ENCODE peak calls at places on chromosomes 12 and 14, in ten cellular contexts. Z is IMR-90, O is ovary, T is fibroblast of mammary gland, W is mammary epithelial cell, B is tibial artery, G is testis, R is right lobe of liver, H is left ventricle myocardium inferior, X is kidney epithelial cell. M is an unnamed sample.

GRCh38 chr14:102708494-102708893 is 68.8 kb upstream of the TRAF3 start:
- DNase-seq in Z (no peak), O (no peak), T (no peak), W (no peak), B (no peak), G (no peak), R (no peak), H (no peak), X (no peak), M (no peak)

GRCh38 chr12:48923117-48923516 is 2.2 kb downstream of the FKBP11 start:
- DNase-seq in Z (no peak), O (no peak), T (no peak), W (no peak), B (no peak), G (no peak), R (no peak), H (no peak), X (no peak), M (no peak)

GRCh38 chr14:90739318-90740077 is 76.7 kb downstream of the TTC7B start:
- DNase-seq in Z (peak), O (no peak), T (no peak), W (no peak), B (no peak), G (no peak), R (no peak), H (no peak), X (no peak), M (peak)

GRCh38 chr12:108565976-108566375 is 3.6 kb downstream of the ISCU start:
- DNase-seq in Z (peak), O (peak), T (peak), W (peak), B (peak), G (peak), R (peak), H (peak), X (peak), M (peak)

GRCh38 chr12:1635656-1636055 is 6.6 kb downstream of the WNT5B start:
- DNase-seq in Z (no peak), O (no peak), T (no peak), W (no peak), B (no peak), G (no peak), R (no peak), H (no peak), X (no peak), M (no peak)

GRCh38 chr12:6465467-6466183 is 4.9 kb downstream of the VAMP1 start:
- DNase-seq in Z (peak), O (peak), T (peak), W (peak), B (no peak), G (peak), R (no peak), H (no peak), X (no peak), M (peak)

GRCh38 chr12:70060634-70061033 is 182.6 kb upstream of the CNOT2 start:
- DNase-seq in Z (no peak), O (no peak), T (no peak), W (no peak), B (no peak), G (no peak), R (no peak), H (no peak), X (no peak), M (no peak)

GRCh38 chr12:18799561-18799960 is 61.6 kb downstream of the CAPZA3 start:
- DNase-seq in Z (peak), O (no peak), T (peak), W (peak), B (no peak), G (no peak), R (no peak), H (no peak), X (no peak), M (peak)

GRCh38 chr12:105803292-105803691 is 335.5 kb downstream of the NUAK1 start:
- DNase-seq in Z (no peak), O (no peak), T (no peak), W (peak), B (no peak), G (no peak), R (no peak), H (no peak), X (no peak), M (no peak)

GRCh38 chr12:51695241-51696010 is 104.4 kb downstream of the SCN8A start:
- DNase-seq in Z (peak), O (no peak), T (peak), W (no peak), B (no peak), G (no peak), R (no peak), H (no peak), X (no peak), M (peak)

GRCh38 chr12:39619660-39620433 is at the start of gene ABCD2:
- DNase-seq in Z (peak), O (peak), T (peak), W (peak), B (peak), G (peak), R (peak), H (peak), X (peak), M (peak)

GRCh38 chr12:81147286-81147919 is 69.5 kb downstream of the ACSS3 start:
- DNase-seq in Z (no peak), O (no peak), T (no peak), W (no peak), B (no peak), G (no peak), R (no peak), H (no peak), X (no peak), M (no peak)

GRCh38 chr12:68831272-68831671 is 23.3 kb downstream of the MDM2 start:
- DNase-seq in Z (no peak), O (no peak), T (no peak), W (no peak), B (no peak), G (no peak), R (no peak), H (no peak), X (no peak), M (no peak)

GRCh38 chr12:90855534-90855933 is 99.4 kb downstream of the CCER1 start:
- DNase-seq in Z (no peak), O (no peak), T (no peak), W (no peak), B (no peak), G (no peak), R (no peak), H (no peak), X (no peak), M (no peak)

GRCh38 chr12:109988903-109989302 is 7.3 kb downstream of the GIT2 start:
- DNase-seq in Z (no peak), O (no peak), T (no peak), W (no peak), B (no peak), G (no peak), R (no peak), H (no peak), X (no peak), M (no peak)

GRCh38 chr12:105433804-105434203 is 103.3 kb downstream of the C12orf75 start:
- DNase-seq in Z (peak), O (no peak), T (peak), W (peak), B (no peak), G (no peak), R (no peak), H (no peak), X (no peak), M (peak)

DNA sequence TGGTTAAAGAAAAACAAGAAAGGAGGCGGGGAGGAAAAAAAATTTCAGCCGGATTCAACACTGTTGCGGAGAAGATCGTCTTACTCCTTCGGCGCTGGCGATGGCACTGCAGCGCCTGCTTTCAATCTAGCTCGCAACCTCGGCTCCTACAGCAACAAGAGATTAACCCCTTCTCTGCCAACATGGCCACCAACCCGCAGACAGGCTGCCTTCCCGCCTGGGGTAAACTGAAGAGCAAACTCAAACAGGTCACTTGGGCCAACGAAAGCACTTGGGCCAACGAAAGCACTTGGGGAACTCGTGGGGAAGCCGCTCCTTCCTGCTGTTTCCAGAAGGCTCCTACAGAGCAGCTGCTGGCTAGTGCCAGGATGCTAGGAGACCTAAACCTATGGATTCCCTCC is 73.7 kb downstream of the CIT start:
- DNase-seq in Z (peak), O (no peak), T (peak), W (no peak), B (no peak), G (peak), R (no peak), H (no peak), X (no peak), M (peak)
- TF ChIP-seq CTCF in Z (no peak), O (no peak), T (no peak), W (no peak), B (no peak), G (no peak), R (no peak), H (no peak), X (no peak), M (no peak)

DNA sequence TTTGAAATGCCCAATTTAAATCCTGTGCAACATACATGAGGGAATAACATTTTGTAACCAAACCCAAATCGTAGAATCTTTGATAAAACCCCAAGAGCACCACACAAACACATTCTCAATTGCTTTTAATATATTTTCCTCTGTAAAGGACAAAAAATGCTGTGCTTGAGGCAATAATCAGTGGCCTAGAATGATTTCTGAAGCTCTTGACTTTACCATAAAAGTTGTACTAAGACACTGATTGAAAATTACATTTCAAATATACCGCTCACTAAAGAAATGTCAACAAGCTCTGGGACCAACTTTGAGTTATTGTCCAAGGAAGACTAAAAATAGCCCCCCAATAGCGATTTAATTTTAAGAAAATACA is 1.5 kb downstream of the EML5 start:
- DNase-seq in Z (no peak), O (no peak), T (no peak), W (no peak), B (no peak), G (no peak), R (no peak), H (no peak), X (no peak), M (no peak)
- H3K4me3 ChIP-seq in Z (peak), O (peak), T (no peak), W (no peak), B (no peak), G (peak), R (no peak), H (no peak), X (no peak), M (no peak)

GRCh38 chr14:89537911-89538310 is 120.9 kb upstream of the FOXN3 start:
- DNase-seq in Z (no peak), O (no peak), T (no peak), W (no peak), B (no peak), G (no peak), R (no peak), H (no peak), X (no peak), M (no peak)
- TF ChIP-seq CTCF in Z (no peak), O (no peak), T (no peak), W (no peak), B (no peak), G (no peak), R (no peak), H (no peak), X (no peak), M (no peak)

GRCh38 chr12:9255837-9256236 is 47.6 kb upstream of the PZP start:
- DNase-seq in Z (no peak), O (no peak), T (no peak), W (no peak), B (no peak), G (no peak), R (no peak), H (no peak), X (no peak), M (no peak)

GRCh38 chr12:9256341-9256740 is 48.1 kb upstream of the PZP start:
- DNase-seq in Z (no peak), O (no peak), T (no peak), W (no peak), B (no peak), G (no peak), R (no peak), H (no peak), X (no peak), M (no peak)

GRCh38 chr12:9258676-9259075 is 50.5 kb upstream of the PZP start:
- DNase-seq in Z (no peak), O (no peak), T (no peak), W (no peak), B (no peak), G (no peak), R (no peak), H (no peak), X (no peak), M (no peak)

GRCh38 chr12:9253464-9253863 is 45.3 kb upstream of the PZP start:
- DNase-seq in Z (no peak), O (no peak), T (no peak), W (no peak), B (no peak), G (no peak), R (no peak), H (no peak), X (no peak), M (no peak)

DNA sequence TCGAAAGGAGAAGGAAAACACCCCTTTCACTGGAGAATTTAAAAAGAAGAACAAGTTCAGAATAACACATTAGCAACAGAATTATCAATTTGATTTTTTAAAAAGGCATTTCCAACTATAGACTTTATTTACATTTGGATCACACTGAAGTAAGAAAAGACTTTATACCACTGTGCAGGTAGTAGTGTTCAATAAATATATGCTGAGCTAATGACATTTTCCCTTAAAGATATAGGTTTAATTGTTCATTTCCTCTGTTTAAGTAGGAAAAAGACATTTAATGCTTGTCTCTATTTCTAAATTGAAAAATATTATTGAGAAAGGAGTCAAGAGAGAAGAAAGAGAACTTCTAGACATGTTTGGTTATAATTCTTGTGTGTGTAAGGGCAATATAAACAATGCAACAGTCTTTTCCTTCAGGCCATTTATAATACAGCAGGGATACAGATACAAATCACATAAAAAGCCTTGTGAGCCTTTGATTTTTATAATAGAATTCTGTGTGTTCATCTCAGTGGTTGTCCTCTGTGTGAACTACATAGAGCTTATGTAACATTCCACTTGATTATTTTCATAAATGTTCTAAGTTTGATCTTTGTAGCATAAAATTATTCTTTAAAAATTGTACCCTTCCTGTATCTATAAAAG is 48.7 kb upstream of the PZP start:
- DNase-seq in Z (no peak), O (no peak), T (no peak), W (no peak), B (no peak), G (no peak), R (no peak), H (no peak), X (no peak), M (no peak)
- H3K4me3 ChIP-seq in Z (no peak), O (no peak), T (no peak), W (no peak), B (no peak), G (no peak), R (no peak), H (no peak), X (no peak), M (no peak)

GRCh38 chr14:106317593-106317992 is 791.2 kb downstream of the TMEM121 start:
- DNase-seq in Z (no peak), O (no peak), T (no peak), W (no peak), B (no peak), G (no peak), R (no peak), H (no peak), X (no peak), M (no peak)

GRCh38 chr14:106318700-106319099 is 792.3 kb downstream of the TMEM121 start:
- DNase-seq in Z (no peak), O (no peak), T (no peak), W (no peak), B (no peak), G (peak), R (no peak), H (no peak), X (no peak), M (no peak)
- TF ChIP-seq CTCF in Z (no peak), O (no peak), T (no peak), W (no peak), B (no peak), G (no peak), R (no peak), H (no peak), X (no peak), M (no peak)

GRCh38 chr14:101129750-101130149 is 226.2 kb upstream of the RTL1 start:
- DNase-seq in Z (no peak), O (no peak), T (no peak), W (no peak), B (no peak), G (no peak), R (no peak), H (no peak), X (no peak), M (no peak)
- H3K4me3 ChIP-seq in Z (no peak), O (no peak), T (no peak), W (no peak), B (no peak), G (no peak), R (no peak), H (no peak), X (no peak), M (no peak)

M was measured in foreskin fibroblast.